ENCODE peak calls at places on chromosomes 11 and 22, in seven cellular contexts. V is A549; T is heart right ventricle; Y is CD8-positive, alpha-beta T cell; N is right lobe of liver; Q is CD4-positive, alpha-beta memory T cell; F is endodermal cell. S is an unnamed sample.

GRCh38 chr11:1650918-1651262 is 21.3 kb downstream of the KRTAP5-5 start:
- DNase-seq in V (no peak), T (no peak), Y (no peak), N (no peak), Q (no peak), F (no peak), S (no peak)

GRCh38 chr11:32434387-32435151 is 770 bp downstream of the WT1 start:
- DNase-seq in V (peak; percentile 73), T (peak; percentile 56), Y (no peak), N (no peak), Q (no peak), F (peak; percentile 85), S (no peak)

GRCh38 chr11:61158691-61159381 is 2.4 kb downstream of the VPS37C start:
- DNase-seq in V (no peak), T (no peak), Y (no peak), N (no peak), Q (no peak), F (peak; percentile 62), S (no peak)

GRCh38 chr11:76023408-76024068 is 182.8 kb downstream of the WNT11 start:
- DNase-seq in V (no peak), T (no peak), Y (no peak), N (no peak), Q (no peak), F (no peak), S (no peak)

GRCh38 chr11:69524991-69525411 is 43.5 kb downstream of the LINC01488 start:
- DNase-seq in V (no peak), T (no peak), Y (no peak), N (peak; percentile 41), Q (no peak), F (no peak), S (no peak)

GRCh38 chr22:19745155-19746133 is 15.1 kb upstream of the TBX1 start:
- DNase-seq in V (no peak), T (peak; percentile 79), Y (no peak), N (no peak), Q (no peak), F (peak; percentile 60), S (no peak)

GRCh38 chr22:44884968-44885805 is 124.6 kb downstream of the PHF21B start:
- DNase-seq in V (no peak), T (no peak), Y (no peak), N (peak; percentile 46), Q (no peak), F (peak; percentile 57), S (no peak)

GRCh38 chr11:35076201-35077100 is 62.5 kb upstream of the CD44 start:
- DNase-seq in V (no peak), T (no peak), Y (no peak), N (no peak), Q (no peak), F (no peak), S (no peak)

GRCh38 chr11:1090600-1091331 is 16.1 kb downstream of the MUC2 start:
- DNase-seq in V (no peak), T (no peak), Y (no peak), N (peak; percentile 31), Q (no peak), F (no peak), S (no peak)

GRCh38 chr11:6569706-6570105 is 33.7 kb downstream of the RRP8 start:
- DNase-seq in V (no peak), T (no peak), Y (no peak), N (no peak), Q (no peak), F (no peak), S (no peak)

GRCh38 chr11:6571434-6572008 is 31.9 kb downstream of the RRP8 start:
- DNase-seq in V (no peak), T (no peak), Y (no peak), N (no peak), Q (no peak), F (peak; percentile 61), S (no peak)

GRCh38 chr11:6568191-6568918 is 35.1 kb downstream of the RRP8 start:
- DNase-seq in V (peak; percentile 24), T (peak; percentile 66), Y (no peak), N (no peak), Q (no peak), F (peak; percentile 81), S (no peak)

GRCh38 chr11:6572215-6572614 is 31.2 kb downstream of the RRP8 start:
- DNase-seq in V (no peak), T (no peak), Y (no peak), N (no peak), Q (no peak), F (no peak), S (no peak)

GRCh38 chr11:6570691-6571427 is 32.6 kb downstream of the RRP8 start:
- DNase-seq in V (no peak), T (no peak), Y (no peak), N (no peak), Q (no peak), F (peak; percentile 61), S (no peak)
- H3K4me3 ChIP-seq in V (no peak overlapping the region), T (peak overlapping the region; percentile 38), Y (no peak overlapping the region), N (no peak overlapping the region), Q (no peak overlapping the region), F (no peak overlapping the region), S (no peak overlapping the region)

GRCh38 chr22:31295831-31296230 is 3.5 kb upstream of the PIK3IP1 start:
- DNase-seq in V (no peak), T (no peak), Y (no peak), N (no peak), Q (no peak), F (no peak), S (no peak)

GRCh38 chr22:31291716-31292644 is at the start of gene PIK3IP1:
- DNase-seq in V (peak; percentile 79), T (peak; percentile 94), Y (peak; percentile 92), N (peak; percentile 92), Q (peak; percentile 88), F (peak; percentile 97), S (peak; percentile 77)

GRCh38 chr22:31296258-31296657 is 4.0 kb upstream of the PIK3IP1 start:
- DNase-seq in V (no peak), T (no peak), Y (no peak), N (no peak), Q (no peak), F (no peak), S (no peak)

GRCh38 chr22:31291403-31291715 is 929 bp downstream of the PIK3IP1 start:
- DNase-seq in V (no peak), T (no peak), Y (no peak), N (no peak), Q (no peak), F (no peak), S (no peak)

GRCh38 chr22:31295413-31295812 is 3.1 kb upstream of the PIK3IP1 start:
- DNase-seq in V (no peak), T (no peak), Y (no peak), N (no peak), Q (no peak), F (no peak), S (no peak)
- H3K27ac ChIP-seq in V (no peak overlapping the region), T (peak overlapping the region; percentile 19), Y (peak overlapping the region; percentile 0), N (peak overlapping the region; percentile 17), Q (peak overlapping the region; percentile 7), F (no peak overlapping the region), S (peak overlapping the region; percentile 26)

DNA sequence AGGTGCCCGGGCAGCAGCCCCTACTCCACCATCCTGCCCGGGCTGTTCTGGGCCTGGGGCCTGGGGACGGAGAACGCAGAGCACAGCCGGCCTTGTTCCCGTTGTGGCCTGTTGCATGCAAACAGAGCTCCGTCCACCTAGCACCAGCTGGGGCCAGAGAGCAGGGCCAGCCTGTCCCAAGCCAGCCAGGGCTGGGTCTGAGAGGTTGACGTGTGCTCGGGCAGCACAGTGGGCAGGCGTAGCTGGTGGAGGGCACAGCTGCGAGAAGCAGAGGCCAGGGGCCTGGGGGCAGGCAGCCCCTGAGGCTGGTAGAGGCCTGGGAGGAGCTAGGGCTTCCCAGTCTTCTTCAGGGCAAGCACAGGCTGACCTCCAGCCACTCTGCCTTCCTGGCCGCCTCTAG is 1192.6 kb downstream of the BRD1 start:
- DNase-seq in V (no peak), T (no peak), Y (no peak), N (no peak), Q (no peak), F (no peak), S (no peak)
- H3K9me3 ChIP-seq in V (no peaks in the 10 kb centered on the region), T (no peaks in the 10 kb centered on the region), Y (no peaks in the 10 kb centered on the region), N (no peaks in the 10 kb centered on the region), Q (no peaks in the 10 kb centered on the region), F (no peaks in the 10 kb centered on the region), S (no peaks in the 10 kb centered on the region)

GRCh38 chr11:5626191-5626590 is 1.4 kb downstream of the TRIM34 start:
- DNase-seq in V (no peak), T (no peak), Y (no peak), N (no peak), Q (no peak), F (no peak), S (no peak)

GRCh38 chr11:5631426-5631825 is 6.6 kb downstream of the TRIM34 start:
- DNase-seq in V (no peak), T (no peak), Y (no peak), N (no peak), Q (no peak), F (no peak), S (no peak)

DNA sequence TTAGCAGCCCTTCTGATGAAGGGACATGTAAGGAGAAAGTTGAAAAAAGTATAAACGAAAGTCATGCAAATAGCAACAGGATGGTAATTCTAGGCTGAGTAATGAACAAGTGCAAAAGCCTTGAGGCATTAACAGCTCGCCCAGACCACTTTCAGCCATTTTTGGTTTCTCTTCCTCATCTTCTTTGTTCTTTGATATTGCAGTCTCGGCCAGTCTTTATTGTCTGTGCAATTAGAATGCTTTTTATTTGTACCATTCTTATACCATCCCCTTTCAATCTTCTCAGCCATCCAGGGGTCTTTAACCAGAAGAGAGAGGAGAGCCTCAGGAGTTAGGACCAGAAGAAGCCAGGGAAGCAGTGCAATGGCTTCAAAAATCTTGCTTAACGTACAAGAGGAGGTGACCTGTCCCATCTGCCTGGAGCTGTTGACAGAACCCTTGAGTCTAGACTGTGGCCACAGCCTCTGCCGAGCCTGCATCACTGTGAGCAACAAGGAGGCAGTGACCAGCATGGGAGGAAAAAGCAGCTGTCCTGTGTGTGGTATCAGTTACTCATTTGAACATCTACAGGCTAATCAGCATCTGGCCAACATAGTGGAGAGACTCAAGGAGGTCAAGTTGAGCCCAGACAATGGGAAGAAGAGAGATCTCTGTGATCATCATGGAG is 7.3 kb downstream of the TRIM34 start:
- DNase-seq in V (no peak), T (no peak), Y (no peak), N (no peak), Q (no peak), F (no peak), S (no peak)
- H3K4me3 ChIP-seq in V (no peak overlapping the region), T (no peak overlapping the region), Y (no peak overlapping the region), N (no peak overlapping the region), Q (no peak overlapping the region), F (no peak overlapping the region), S (no peak overlapping the region)

DNA sequence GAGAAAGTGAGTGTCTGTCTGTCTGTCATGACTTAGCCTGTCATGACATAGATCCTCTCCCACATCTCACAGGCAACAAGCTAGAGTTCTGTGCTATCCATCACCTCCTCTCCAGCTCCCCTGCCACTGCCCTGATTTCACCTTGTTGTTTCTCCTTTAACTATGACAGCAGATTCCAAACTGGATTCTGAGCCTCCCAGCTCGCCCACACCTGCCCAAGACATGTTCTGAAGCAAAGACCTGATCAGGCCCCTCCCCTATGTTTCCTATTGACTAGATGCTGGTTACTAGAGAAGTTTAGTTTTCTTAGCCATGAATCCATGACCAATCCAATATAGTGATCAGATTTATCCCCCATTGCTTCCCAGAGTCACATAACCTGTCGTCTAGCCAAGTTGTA is 15.4 kb downstream of the PRSS23 start:
- DNase-seq in V (no peak), T (no peak), Y (no peak), N (no peak), Q (no peak), F (no peak), S (no peak)
- H3K27ac ChIP-seq in V (peak overlapping the region; percentile 86), T (no peak overlapping the region), Y (no peak overlapping the region), N (no peak overlapping the region), Q (no peak overlapping the region), F (no peak overlapping the region), S (no peak overlapping the region)